ENCODE peak calls at places on chromosomes 6 and 20, in five cellular contexts. P, K, C, R and Z are unnamed samples.

GRCh38 chr6:26243132-26243531 is 121.9 kb upstream of the BTN3A2 start:
- DNase-seq in P (no peak), K (peak; percentile 94), C (no peak), R (no peak), Z (no peak)

GRCh38 chr6:149484733-149485700 is at the start of gene ZC3H12D:
- DNase-seq in P (peak; percentile 33), K (no peak), C (peak; percentile 69), R (peak; percentile 80), Z (peak; percentile 73)

GRCh38 chr6:32614366-32615081 is 22.7 kb upstream of the HLA-DQA1 start:
- DNase-seq in P (no peak), K (no peak), C (no peak), R (no peak), Z (no peak)

GRCh38 chr6:43246301-43247114 is 3.2 kb downstream of the TTBK1 start:
- DNase-seq in P (no peak), K (no peak), C (peak; percentile 84), R (peak; percentile 39), Z (peak; percentile 5)

GRCh38 chr20:46057856-46058655 is 29.0 kb downstream of the SLC12A5 start:
- DNase-seq in P (peak; percentile 47), K (peak; percentile 58), C (peak; percentile 66), R (peak; percentile 24), Z (peak; percentile 33)

GRCh38 chr20:36847009-36847709 is 28.8 kb upstream of the TLDC2 start:
- DNase-seq in P (peak; percentile 83), K (peak; percentile 95), C (peak; percentile 92), R (no peak), Z (peak; percentile 96)

GRCh38 chr6:13934721-13935120 is 10.0 kb downstream of the RNF182 start:
- DNase-seq in P (no peak), K (no peak), C (no peak), R (no peak), Z (no peak)

GRCh38 chr6:46438245-46438644 is 53.0 kb downstream of the RCAN2 start:
- DNase-seq in P (no peak), K (no peak), C (no peak), R (no peak), Z (no peak)

GRCh38 chr6:56241106-56241812 is 6.1 kb downstream of the COL21A1 start:
- DNase-seq in P (no peak), K (no peak), C (no peak), R (no peak), Z (no peak)

GRCh38 chr6:9408718-9409117 is 973.4 kb upstream of the SLC35B3 start:
- DNase-seq in P (peak; percentile 67), K (peak; percentile 10), C (no peak), R (no peak), Z (no peak)

GRCh38 chr20:44211177-44212039 is 837 bp upstream of the OSER1 start:
- DNase-seq in P (peak; percentile 48), K (no peak), C (no peak), R (no peak), Z (peak; percentile 41)

GRCh38 chr6:119076966-119077642 is 1.4 kb downstream of the FAM184A start:
- DNase-seq in P (no peak), K (no peak), C (no peak), R (no peak), Z (no peak)

GRCh38 chr6:46233131-46233530 is 62.4 kb upstream of the ENPP5 start:
- DNase-seq in P (no peak), K (no peak), C (no peak), R (no peak), Z (no peak)

GRCh38 chr6:32105433-32105832 is 3.7 kb downstream of the TNXB start:
- DNase-seq in P (peak; percentile 36), K (no peak), C (no peak), R (no peak), Z (no peak)

GRCh38 chr6:47132724-47133123 is 90.6 kb upstream of the ADGRF1 start:
- DNase-seq in P (no peak), K (no peak), C (no peak), R (no peak), Z (no peak)

GRCh38 chr6:11324453-11325023 is 92.1 kb upstream of the NEDD9 start:
- DNase-seq in P (peak; percentile 19), K (no peak), C (no peak), R (peak; percentile 55), Z (no peak)

GRCh38 chr20:19995220-19995863 is 21.8 kb upstream of the NAA20 start:
- DNase-seq in P (peak; percentile 64), K (peak; percentile 63), C (no peak), R (peak; percentile 27), Z (peak; percentile 69)

GRCh38 chr6:148526145-148526544 is 183.5 kb downstream of the SASH1 start:
- DNase-seq in P (no peak), K (no peak), C (no peak), R (no peak), Z (no peak)

GRCh38 chr6:18388942-18389341 is 1.8 kb downstream of the RNF144B start:
- DNase-seq in P (peak; percentile 77), K (peak; percentile 62), C (no peak), R (no peak), Z (peak; percentile 20)